ENCODE peak calls at places on chromosomes 11 and 22, in eight cellular contexts. P is right atrium auricular region; A is T1000; D is stimulated activated CD4-positive, alpha-beta T cell treated with anti-CD3 and anti-CD28 coated beads, Interleukin-1b, Interleukin-23, amount 100 ng/mL, for 1 hour; U is stimulated activated CD8-positive, alpha-beta memory T cell treated with anti-CD3 and anti-CD28 coated beads, Interleukin-15, amount 100 ng/mL, for 1 hour; H is body of pancreas; L is A673; N is CD4-positive, alpha-beta memory T cell. Y is an unnamed sample.

GRCh38 chr11:19013181-19013857 is 47.2 kb downstream of the MRGPRX2 start:
- DNase-seq in P (no peak), A (no peak), D (no peak), U (no peak), H (no peak), L (peak), N (no peak), Y (no peak)

GRCh38 chr22:25346859-25347751 is 127.7 kb downstream of the CRYBB2 start:
- DNase-seq in P (no peak), A (no peak), D (no peak), U (no peak), H (no peak), L (no peak), N (no peak), Y (no peak)

GRCh38 chr11:125179346-125179745 is 14.8 kb downstream of the PKNOX2 start:
- DNase-seq in P (no peak), A (no peak), D (no peak), U (no peak), H (no peak), L (no peak), N (no peak), Y (no peak)

GRCh38 chr11:46348986-46349401 is 1.7 kb downstream of the DGKZ start:
- DNase-seq in P (no peak), A (no peak), D (no peak), U (no peak), H (no peak), L (no peak), N (peak), Y (no peak)

GRCh38 chr11:130318031-130318673 is 3.4 kb upstream of the ZBTB44 start:
- DNase-seq in P (no peak), A (no peak), D (no peak), U (no peak), H (no peak), L (no peak), N (no peak), Y (no peak)

GRCh38 chr11:112834277-112834755 is 126.9 kb upstream of the NCAM1 start:
- DNase-seq in P (no peak), A (no peak), D (no peak), U (no peak), H (peak), L (peak), N (no peak), Y (no peak)

GRCh38 chr22:23062616-23063538 is 7.4 kb upstream of the GNAZ start:
- DNase-seq in P (peak), A (no peak), D (no peak), U (no peak), H (no peak), L (no peak), N (no peak), Y (no peak)

GRCh38 chr22:29700206-29700948 is 19.4 kb upstream of the CABP7 start:
- DNase-seq in P (no peak), A (no peak), D (no peak), U (no peak), H (no peak), L (peak), N (no peak), Y (no peak)

GRCh38 chr11:70863186-70863585 is 389.2 kb downstream of the SHANK2 start:
- DNase-seq in P (no peak), A (no peak), D (no peak), U (no peak), H (no peak), L (no peak), N (no peak), Y (no peak)

GRCh38 chr11:121936375-121936774 is 179.6 kb downstream of the BLID start:
- DNase-seq in P (no peak), A (no peak), D (no peak), U (no peak), H (no peak), L (no peak), N (no peak), Y (no peak)

GRCh38 chr22:37275622-37276021 is 6.7 kb upstream of the CYTH4 start:
- DNase-seq in P (no peak), A (no peak), D (no peak), U (no peak), H (no peak), L (no peak), N (peak), Y (no peak)

GRCh38 chr22:40723396-40723933 is 44.2 kb downstream of the MCHR1 start:
- DNase-seq in P (no peak), A (no peak), D (no peak), U (no peak), H (no peak), L (no peak), N (no peak), Y (no peak)

GRCh38 chr22:35480627-35481565 is 59.7 kb upstream of the RASD2 start:
- DNase-seq in P (no peak), A (no peak), D (no peak), U (no peak), H (no peak), L (peak), N (no peak), Y (no peak)

GRCh38 chr11:47797633-47798032 is 30.5 kb upstream of the FNBP4 start:
- DNase-seq in P (no peak), A (no peak), D (no peak), U (no peak), H (no peak), L (peak), N (no peak), Y (peak)

GRCh38 chr11:45182902-45183301 is 36.5 kb downstream of the PRDM11 start:
- DNase-seq in P (no peak), A (no peak), D (no peak), U (no peak), H (peak), L (peak), N (no peak), Y (no peak)

GRCh38 chr22:19717181-19717580 is 2.9 kb downstream of the SEPTIN5 start:
- DNase-seq in P (no peak), A (no peak), D (no peak), U (no peak), H (no peak), L (no peak), N (no peak), Y (no peak)

Y was measured in astrocyte of the spinal cord.